ENCODE peak calls at places on chromosomes 6 and 20, in six cellular contexts. One of them, this sample, is unnamed.

GRCh38 chr6:149449831-149450678 is 34.8 kb downstream of the ZC3H12D start:
- DNase-seq in heart right ventricle: no peak
- DNase-seq in epithelial cell of prostate: no peak
- DNase-seq in IMR-90: no peak
- DNase-seq in cardiac muscle cell: no peak
- DNase-seq in GM23338: no peak
- DNase-seq in this sample: no peak

GRCh38 chr6:33977606-33978438 is 168.1 kb downstream of the GRM4 start:
- DNase-seq in GM23338: no peak
- DNase-seq in cardiac muscle cell: no peak
- DNase-seq in IMR-90: no peak
- DNase-seq in heart right ventricle: no peak
- DNase-seq in epithelial cell of prostate: no peak
- DNase-seq in this sample: no peak

GRCh38 chr6:89145461-89145961 is 344 bp upstream of the PM20D2 start:
- DNase-seq in epithelial cell of prostate: no peak
- DNase-seq in IMR-90: peak
- DNase-seq in heart right ventricle: no peak
- DNase-seq in cardiac muscle cell: peak
- DNase-seq in GM23338: peak
- DNase-seq in this sample: peak

GRCh38 chr6:25180630-25181375 is 98.4 kb upstream of the CARMIL1 start:
- DNase-seq in epithelial cell of prostate: no peak
- DNase-seq in IMR-90: no peak
- DNase-seq in cardiac muscle cell: no peak
- DNase-seq in heart right ventricle: no peak
- DNase-seq in GM23338: no peak
- DNase-seq in this sample: no peak

GRCh38 chr6:101312652-101313051 is 80.9 kb upstream of the GRIK2 start:
- DNase-seq in GM23338: no peak
- DNase-seq in epithelial cell of prostate: no peak
- DNase-seq in cardiac muscle cell: no peak
- DNase-seq in IMR-90: no peak
- DNase-seq in heart right ventricle: no peak
- DNase-seq in this sample: no peak

GRCh38 chr20:52219441-52219840 is 27.9 kb upstream of the ZFP64 start:
- DNase-seq in GM23338: peak
- DNase-seq in cardiac muscle cell: no peak
- DNase-seq in epithelial cell of prostate: no peak
- DNase-seq in IMR-90: peak
- DNase-seq in heart right ventricle: no peak
- DNase-seq in this sample: peak

GRCh38 chr6:122576888-122577287 is 33.3 kb upstream of the PKIB start:
- DNase-seq in epithelial cell of prostate: no peak
- DNase-seq in IMR-90: no peak
- DNase-seq in heart right ventricle: no peak
- DNase-seq in cardiac muscle cell: no peak
- DNase-seq in GM23338: no peak
- DNase-seq in this sample: no peak

GRCh38 chr6:25359191-25359861 is 80.2 kb downstream of the CARMIL1 start:
- DNase-seq in IMR-90: peak
- DNase-seq in GM23338: peak
- DNase-seq in epithelial cell of prostate: no peak
- DNase-seq in heart right ventricle: peak
- DNase-seq in cardiac muscle cell: peak
- DNase-seq in this sample: no peak

GRCh38 chr6:108876929-108877775 is 28.9 kb downstream of the ARMC2 start:
- DNase-seq in cardiac muscle cell: peak
- DNase-seq in GM23338: no peak
- DNase-seq in IMR-90: peak
- DNase-seq in heart right ventricle: peak
- DNase-seq in epithelial cell of prostate: no peak
- DNase-seq in this sample: peak

GRCh38 chr6:45300776-45301175 is 27.4 kb upstream of the RUNX2 start:
- DNase-seq in IMR-90: no peak
- DNase-seq in cardiac muscle cell: no peak
- DNase-seq in GM23338: no peak
- DNase-seq in epithelial cell of prostate: no peak
- DNase-seq in heart right ventricle: no peak
- DNase-seq in this sample: no peak

GRCh38 chr20:362271-363254 is 15.7 kb downstream of the NRSN2 start:
- DNase-seq in epithelial cell of prostate: peak
- DNase-seq in cardiac muscle cell: peak
- DNase-seq in IMR-90: peak
- DNase-seq in GM23338: peak
- DNase-seq in heart right ventricle: peak
- DNase-seq in this sample: peak

GRCh38 chr6:52263709-52264320 is 19.5 kb upstream of the IL17F start:
- DNase-seq in GM23338: peak
- DNase-seq in IMR-90: peak
- DNase-seq in cardiac muscle cell: peak
- DNase-seq in heart right ventricle: peak
- DNase-seq in epithelial cell of prostate: no peak
- DNase-seq in this sample: peak

GRCh38 chr20:54510546-54511129 is 35.2 kb downstream of the DOK5 start:
- DNase-seq in GM23338: peak
- DNase-seq in epithelial cell of prostate: no peak
- DNase-seq in cardiac muscle cell: peak
- DNase-seq in IMR-90: no peak
- DNase-seq in heart right ventricle: peak
- DNase-seq in this sample: no peak

GRCh38 chr20:51894619-51895018 is 92.3 kb upstream of the SALL4 start:
- DNase-seq in GM23338: no peak
- DNase-seq in epithelial cell of prostate: no peak
- DNase-seq in IMR-90: no peak
- DNase-seq in heart right ventricle: no peak
- DNase-seq in cardiac muscle cell: no peak
- DNase-seq in this sample: no peak

GRCh38 chr20:53608456-53609413 is 15.1 kb upstream of the ZNF217 start:
- DNase-seq in GM23338: peak
- DNase-seq in cardiac muscle cell: peak
- DNase-seq in heart right ventricle: peak
- DNase-seq in IMR-90: no peak
- DNase-seq in epithelial cell of prostate: peak
- DNase-seq in this sample: peak